ENCODE peak calls at places on chromosomes 3 and 15, in seven cellular contexts. H is A549, G is K562, T is HCT116, Z is IMR-90, C is GM12878, I is H1. O is an unnamed sample.

GRCh38 chr15:69482686-69483256 is 30.2 kb downstream of the RPLP1 start:
- DNase-seq in C (no peak), I (no peak), T (no peak), G (no peak), H (no peak), Z (no peak), O (no peak)

GRCh38 chr3:123723527-123724168 is 138.8 kb upstream of the HACD2 start:
- DNase-seq in Z (peak), I (peak), T (peak), C (peak), H (peak), G (peak), O (peak)

GRCh38 chr3:113436794-113437193 is 4.5 kb downstream of the CFAP44 start:
- DNase-seq in G (no peak), Z (peak), I (no peak), T (no peak), C (no peak), H (no peak), O (no peak)

GRCh38 chr3:197501879-197502620 is 53.7 kb downstream of the BDH1 start:
- DNase-seq in I (peak), H (peak), G (no peak), Z (peak), C (peak), T (no peak), O (peak)

GRCh38 chr15:61227269-61228024 is 1.7 kb downstream of the RORA start:
- DNase-seq in G (no peak), H (peak), C (no peak), Z (peak), T (no peak), I (no peak), O (no peak)

GRCh38 chr3:1087066-1087555 is 5.7 kb upstream of the CNTN6 start:
- DNase-seq in H (no peak), T (no peak), C (no peak), G (no peak), Z (peak), I (no peak), O (no peak)

GRCh38 chr3:62529230-62529629 is 155.9 kb upstream of the FEZF2 start:
- DNase-seq in C (no peak), Z (peak), G (peak), T (no peak), H (peak), I (peak), O (peak)

GRCh38 chr15:96629501-96629900 is 299.0 kb downstream of the NR2F2 start:
- DNase-seq in G (no peak), C (no peak), T (no peak), H (no peak), Z (no peak), I (no peak), O (no peak)

GRCh38 chr3:126550488-126551051 is 8.2 kb downstream of the C3orf22 start:
- DNase-seq in G (no peak), T (no peak), H (no peak), I (peak), C (no peak), Z (no peak), O (no peak)

GRCh38 chr15:101497484-101498034 is 8.1 kb upstream of the PCSK6 start:
- DNase-seq in I (peak), T (no peak), C (no peak), G (no peak), H (no peak), Z (no peak), O (peak)

GRCh38 chr3:106013971-106014370 is 145.2 kb upstream of the CBLB start:
- DNase-seq in H (peak), I (no peak), T (no peak), Z (peak), C (no peak), G (no peak), O (no peak)

GRCh38 chr3:61444794-61445193 is 116.6 kb upstream of the PTPRG start:
- DNase-seq in C (no peak), I (no peak), G (no peak), H (no peak), Z (no peak), T (no peak), O (no peak)

GRCh38 chr3:130792241-130792640 is 45.6 kb upstream of the PIK3R4 start:
- DNase-seq in C (no peak), T (no peak), Z (no peak), I (no peak), H (no peak), G (no peak), O (no peak)

GRCh38 chr3:155370764-155371503 is 77.5 kb upstream of the STRIT1 start:
- DNase-seq in I (no peak), H (no peak), T (no peak), G (peak), Z (no peak), C (no peak), O (no peak)

GRCh38 chr15:36392666-36393266 is 186.7 kb upstream of the CDIN1 start:
- DNase-seq in I (no peak), Z (no peak), H (no peak), C (no peak), G (no peak), T (no peak), O (no peak)

DNA sequence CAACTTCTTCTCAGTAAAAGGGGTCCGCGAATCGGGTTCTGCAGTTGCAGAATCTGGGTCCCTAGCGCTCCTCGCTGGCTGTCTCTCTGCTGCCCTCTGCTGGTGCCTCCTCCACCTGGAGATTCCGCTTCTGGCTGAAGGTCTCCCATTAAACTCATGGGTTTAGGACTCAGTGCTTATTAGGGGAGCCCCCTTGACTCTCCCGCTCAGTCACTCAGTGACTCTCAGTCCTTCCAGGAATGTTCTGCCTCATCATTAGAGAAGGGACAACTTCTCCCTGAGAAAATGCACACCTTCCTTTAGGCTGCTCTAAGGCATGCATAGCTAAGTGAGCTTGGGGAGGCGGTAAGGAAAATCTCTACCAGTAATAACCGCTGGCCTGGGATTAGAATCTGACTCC is 7.1 kb downstream of the CPN2 start:
- DNase-seq in C (no peak), G (peak), Z (peak), T (peak), H (peak), I (peak), O (peak)
- TF ChIP-seq CEBPB in C (no peak), G (no peak), Z (no peak), T (no peak), H (no peak), I (no peak), O (no peak)

GRCh38 chr3:58090351-58090750 is 82.1 kb downstream of the FLNB start:
- DNase-seq in G (no peak), C (no peak), I (no peak), Z (peak), H (no peak), T (no peak), O (no peak)
- TF ChIP-seq CEBPB in G (no peak), C (no peak), I (no peak), Z (no peak), H (no peak), T (no peak), O (no peak)

DNA sequence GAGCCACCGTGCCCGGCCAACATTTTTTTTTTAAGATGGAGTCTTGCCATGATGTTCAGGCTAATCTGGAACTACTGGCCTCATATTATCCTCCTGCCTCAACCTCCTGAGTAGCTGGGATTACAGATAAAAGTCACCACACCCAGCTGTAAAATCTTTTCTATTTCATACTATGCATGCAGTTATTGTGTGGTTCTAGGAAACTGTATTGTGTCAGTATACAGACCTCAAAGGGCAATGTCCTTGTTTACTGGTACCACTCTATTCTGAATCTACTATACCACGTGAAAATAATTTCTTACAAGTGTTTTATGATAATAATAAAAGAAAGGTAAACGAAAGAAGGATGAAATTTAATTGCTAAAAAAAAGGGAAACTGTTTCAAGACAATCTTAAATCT is 123.5 kb upstream of the PTX3 start:
- DNase-seq in I (no peak), H (no peak), G (no peak), C (no peak), Z (no peak), T (no peak), O (no peak)
- TF ChIP-seq CEBPB in I (no peak), H (no peak), G (no peak), C (no peak), Z (no peak), T (no peak), O (no peak)

GRCh38 chr15:72340366-72340765 is 20.4 kb upstream of the CELF6 start:
- DNase-seq in T (no peak), C (no peak), G (no peak), I (no peak), H (peak), Z (peak), O (no peak)
- TF ChIP-seq CEBPB in T (no peak), C (no peak), G (no peak), I (no peak), H (no peak), Z (no peak), O (no peak)

DNA sequence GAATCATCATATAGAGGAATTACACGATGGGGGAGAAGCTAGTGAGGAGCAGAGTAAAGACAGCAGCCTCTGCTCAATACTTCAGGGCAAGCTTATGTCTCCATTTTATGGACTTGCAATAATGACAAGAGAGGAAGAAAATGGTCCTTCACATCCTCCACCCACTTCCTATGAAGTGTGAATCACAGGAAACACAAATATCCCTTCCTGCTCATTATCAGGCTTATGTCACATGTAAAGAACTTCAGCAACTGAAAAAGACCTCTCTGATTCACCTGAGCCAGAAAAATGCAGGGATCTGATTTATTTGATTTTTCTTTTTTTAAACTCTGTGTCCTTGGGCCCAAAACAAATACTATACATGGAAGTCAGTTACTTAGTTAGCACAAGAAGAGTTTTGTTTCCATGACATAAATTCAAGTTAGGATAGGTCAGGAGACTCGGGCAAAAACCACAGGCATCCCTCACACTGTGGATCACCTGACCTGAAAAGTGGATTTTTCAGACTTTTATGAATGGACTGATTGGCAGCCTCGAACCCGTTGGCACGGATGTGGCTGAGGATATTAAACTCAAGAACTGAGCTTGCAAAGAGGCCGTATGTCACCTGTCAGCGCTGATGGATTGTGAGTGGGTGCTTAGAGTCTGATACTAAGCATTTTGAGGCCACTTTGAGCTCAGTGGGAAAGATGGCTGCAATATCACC is 620.8 kb upstream of the MDFIC2 start:
- DNase-seq in C (no peak), I (no peak), G (no peak), Z (no peak), T (no peak), H (no peak), O (peak)
- TF ChIP-seq CEBPB in C (no peak), I (no peak), G (no peak), Z (no peak), T (no peak), H (no peak), O (no peak)

GRCh38 chr15:81400640-81401236 is 26.7 kb upstream of the TMC3 start:
- DNase-seq in T (peak), C (peak), Z (peak), I (no peak), H (peak), G (peak), O (peak)
- TF ChIP-seq CEBPB in T (no peak), C (no peak), Z (no peak), I (no peak), H (no peak), G (no peak), O (no peak)

DNA sequence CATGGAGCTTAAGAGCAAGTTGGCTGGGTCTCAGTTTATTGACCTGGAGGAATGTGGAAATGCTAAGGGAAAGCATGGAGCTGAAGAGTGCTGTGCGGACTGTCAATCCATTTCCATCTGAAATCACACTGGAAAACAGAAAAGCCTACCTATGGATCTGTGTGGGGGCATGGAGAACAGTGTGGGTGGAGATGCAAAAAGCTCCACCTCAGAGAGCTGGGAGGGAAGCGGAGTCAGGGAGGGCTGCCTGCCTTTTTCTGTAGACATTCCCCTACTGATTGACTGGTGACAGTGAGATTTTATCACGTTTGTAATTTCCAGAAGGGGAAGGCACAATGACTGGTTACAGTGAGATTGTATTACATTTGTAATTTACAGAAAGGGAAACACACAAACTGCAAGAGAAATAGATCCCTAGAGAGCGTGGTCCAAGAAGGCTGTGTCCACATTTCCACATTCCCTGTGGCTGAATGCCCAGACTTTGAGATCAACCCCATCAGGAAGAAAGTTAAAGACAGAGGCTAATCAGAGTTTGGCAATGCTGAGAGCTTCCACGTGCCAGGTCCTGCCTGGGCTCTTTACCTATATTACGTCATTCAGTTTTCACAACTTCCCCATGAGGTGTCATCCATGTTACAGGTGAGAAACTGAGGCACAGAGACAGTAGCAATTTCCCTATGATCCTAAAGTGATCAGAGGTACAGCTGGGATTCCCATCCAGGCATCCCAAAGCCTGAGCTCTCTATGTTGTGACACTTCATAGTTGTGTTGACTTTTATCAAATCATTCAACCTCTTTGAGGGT is 67.7 kb upstream of the NSMCE3 start:
- DNase-seq in G (no peak), C (no peak), H (no peak), Z (peak), I (no peak), T (no peak), O (no peak)
- TF ChIP-seq CEBPB in G (no peak), C (no peak), H (no peak), Z (no peak), I (no peak), T (no peak), O (no peak)

GRCh38 chr3:40661285-40661684 is 136.5 kb downstream of the ZNF621 start:
- DNase-seq in G (no peak), T (no peak), I (no peak), H (no peak), Z (no peak), C (no peak), O (no peak)
- TF ChIP-seq CEBPB in G (no peak), T (no peak), I (no peak), H (no peak), Z (no peak), C (no peak), O (no peak)

GRCh38 chr3:133494469-133494868 is 79.0 kb upstream of the CDV3 start:
- DNase-seq in I (peak), G (peak), H (peak), Z (peak), T (no peak), C (no peak), O (peak)
- TF ChIP-seq CEBPB in I (no peak), G (no peak), H (no peak), Z (no peak), T (no peak), C (no peak), O (no peak)

GRCh38 chr15:58357529-58358476 is 74.0 kb upstream of the LIPC start:
- DNase-seq in T (no peak), H (peak), C (no peak), Z (peak), G (no peak), I (no peak), O (no peak)
- TF ChIP-seq CEBPB in T (no peak), H (no peak), C (no peak), Z (peak), G (no peak), I (no peak), O (no peak)